ENCODE peak calls at places on chromosomes 6 and 20, in five cellular contexts. R is heart right ventricle, Q is spleen, J is pancreas, X is H9. W is an unnamed sample.

GRCh38 chr20:23245553-23246128 is 105.0 kb upstream of the NXT1 start:
- DNase-seq in Q (peak; percentile 88), R (peak; percentile 70), J (peak; percentile 39), X (peak; percentile 78), W (peak; percentile 77)

GRCh38 chr20:63896136-63896890 is 1.4 kb downstream of the DNAJC5 start:
- DNase-seq in J (peak; percentile 77), Q (peak; percentile 89), R (peak; percentile 48), X (no peak), W (peak; percentile 45)

GRCh38 chr6:113171882-113172281 is 685.3 kb upstream of the MARCKS start:
- DNase-seq in X (no peak), Q (no peak), R (no peak), J (no peak), W (no peak)

GRCh38 chr20:20003088-20003954 is 13.8 kb upstream of the NAA20 start:
- DNase-seq in Q (no peak), R (no peak), J (peak; percentile 65), X (no peak), W (peak; percentile 65)

GRCh38 chr6:52550014-52550575 is 26.8 kb downstream of the TRAM2 start:
- DNase-seq in X (no peak), J (no peak), R (no peak), Q (no peak), W (peak; percentile 86)

GRCh38 chr6:26330835-26331808 is 33.9 kb upstream of the BTN3A2 start:
- DNase-seq in Q (no peak), R (no peak), J (no peak), X (peak; percentile 66), W (peak; percentile 51)

GRCh38 chr20:45497971-45498494 is 17.4 kb downstream of the SPINT3 start:
- DNase-seq in Q (no peak), X (no peak), J (no peak), R (no peak), W (no peak)

GRCh38 chr20:43583982-43584432 is 6.7 kb upstream of the IFT52 start:
- DNase-seq in J (peak; percentile 85), R (peak; percentile 64), Q (peak; percentile 75), X (no peak), W (no peak)

GRCh38 chr6:44045672-44046015 is 81.6 kb downstream of the MRPL14 start:
- DNase-seq in Q (no peak), J (no peak), X (no peak), R (peak; percentile 63), W (no peak)

GRCh38 chr6:37614059-37614940 is 83.4 kb downstream of the MDGA1 start:
- DNase-seq in Q (no peak), J (no peak), X (no peak), R (no peak), W (no peak)

GRCh38 chr6:76532647-76533046 is 460.2 kb upstream of the IMPG1 start:
- DNase-seq in X (no peak), Q (no peak), J (no peak), R (no peak), W (no peak)

GRCh38 chr6:16595514-16595913 is 165.7 kb downstream of the ATXN1 start:
- DNase-seq in R (no peak), Q (no peak), X (no peak), J (no peak), W (no peak)

GRCh38 chr6:139262519-139263300 is 29.1 kb downstream of the TXLNB start:
- DNase-seq in J (no peak), Q (no peak), R (no peak), X (no peak), W (no peak)

GRCh38 chr20:59222239-59222981 is 58.8 kb downstream of the ZNF831 start:
- DNase-seq in J (peak; percentile 66), R (peak; percentile 87), Q (peak; percentile 95), X (peak; percentile 84), W (peak; percentile 74)

GRCh38 chr20:35446356-35447078 is 8.5 kb upstream of the GDF5 start:
- DNase-seq in Q (no peak), R (no peak), X (no peak), J (no peak), W (peak; percentile 10)

GRCh38 chr6:27651371-27651732 is 178.4 kb upstream of the ZNF184 start:
- DNase-seq in R (no peak), J (no peak), X (peak; percentile 68), Q (no peak), W (no peak)

GRCh38 chr20:6828794-6829423 is 61.4 kb downstream of the BMP2 start:
- DNase-seq in X (peak; percentile 46), Q (no peak), J (peak; percentile 46), R (peak; percentile 15), W (peak; percentile 85)

GRCh38 chr6:38739532-38739931 is 24.4 kb downstream of the DNAH8 start:
- DNase-seq in R (no peak), J (no peak), Q (no peak), X (no peak), W (peak; percentile 15)

GRCh38 chr6:120908767-120909166 is 425.5 kb downstream of the TBC1D32 start:
- DNase-seq in X (no peak), Q (no peak), J (no peak), R (no peak), W (no peak)

GRCh38 chr6:139895205-139895793 is 520.9 kb upstream of the CITED2 start:
- DNase-seq in J (no peak), R (no peak), Q (no peak), X (no peak), W (no peak)

GRCh38 chr20:10474606-10475184 is 39.6 kb downstream of the SLX4IP start:
- DNase-seq in R (peak; percentile 35), X (no peak), J (no peak), Q (peak; percentile 83), W (no peak)

GRCh38 chr6:118739976-118740771 is 88.8 kb upstream of the CEP85L start:
- DNase-seq in X (no peak), J (no peak), R (no peak), Q (no peak), W (peak; percentile 56)

GRCh38 chr6:24537771-24538385 is 43.1 kb downstream of the ALDH5A1 start:
- DNase-seq in Q (no peak), X (no peak), J (no peak), R (no peak), W (no peak)

GRCh38 chr6:137277971-137278602 is 58.9 kb upstream of the IFNGR1 start:
- DNase-seq in R (no peak), J (no peak), X (peak; percentile 58), Q (no peak), W (peak; percentile 40)

GRCh38 chr6:166679566-166679965 is 52.5 kb upstream of the RPS6KA2 start:
- DNase-seq in Q (no peak), X (no peak), J (no peak), R (no peak), W (no peak)

GRCh38 chr6:150029749-150030148 is 4.4 kb upstream of the RAET1L start:
- DNase-seq in J (no peak), R (no peak), X (no peak), Q (no peak), W (no peak)

GRCh38 chr6:57305754-57306153 is 11.7 kb upstream of the PRIM2 start:
- DNase-seq in R (no peak), Q (no peak), X (no peak), J (no peak), W (no peak)

GRCh38 chr20:24991897-24992419 is 593 bp downstream of the APMAP start:
- DNase-seq in Q (peak; percentile 92), X (no peak), R (peak; percentile 39), J (no peak), W (no peak)

GRCh38 chr6:21034345-21034744 is 500.1 kb downstream of the CDKAL1 start:
- DNase-seq in X (no peak), Q (no peak), R (no peak), J (no peak), W (no peak)

GRCh38 chr20:11924923-11925322 is 7.2 kb downstream of the BTBD3 start:
- DNase-seq in Q (no peak), J (no peak), R (no peak), X (no peak), W (no peak)

GRCh38 chr20:18428490-18429173 is 38.2 kb downstream of the DZANK1 start:
- DNase-seq in R (peak; percentile 23), J (peak; percentile 20), Q (no peak), X (no peak), W (peak; percentile 73)

GRCh38 chr6:100568255-100568654 is 103.5 kb upstream of the SIM1 start:
- DNase-seq in J (no peak), X (no peak), R (no peak), Q (no peak), W (no peak)

GRCh38 chr20:6623989-6624388 is 143.5 kb upstream of the BMP2 start:
- DNase-seq in Q (no peak), R (no peak), J (no peak), X (peak; percentile 33), W (peak; percentile 47)

GRCh38 chr20:10236540-10237533 is 18.2 kb downstream of the SNAP25 start:
- DNase-seq in X (no peak), J (no peak), R (no peak), Q (no peak), W (no peak)

GRCh38 chr20:50565874-50566273 is 55.7 kb downstream of the PTPN1 start:
- DNase-seq in X (no peak), R (no peak), J (no peak), Q (no peak), W (no peak)

GRCh38 chr20:41142241-41142640 is 4.9 kb downstream of the PLCG1 start:
- DNase-seq in Q (no peak), R (no peak), J (no peak), X (no peak), W (no peak)
- H3K4me1 ChIP-seq in Q (peaks cover 97% of the 10 kb centered on the region), R (peaks cover 86% of the 10 kb centered on the region), J (peaks cover 3% of the 10 kb centered on the region), X (peaks cover 16% of the 10 kb centered on the region), W (peaks cover 73% of the 10 kb centered on the region)

GRCh38 chr6:87237804-87238203 is 82.4 kb downstream of the ZNF292 start:
- DNase-seq in R (no peak), J (no peak), X (no peak), Q (no peak), W (peak; percentile 30)
- H3K4me1 ChIP-seq in R (no peaks in the 10 kb centered on the region), J (no peaks in the 10 kb centered on the region), X (no peaks in the 10 kb centered on the region), Q (no peaks in the 10 kb centered on the region), W (no peaks in the 10 kb centered on the region)

GRCh38 chr6:35015476-35015875 is 125.7 kb downstream of the TCP11 start:
- DNase-seq in J (no peak), R (no peak), X (no peak), Q (no peak), W (no peak)

GRCh38 chr6:35014786-35015185 is 125.7 kb downstream of the ANKS1A start:
- DNase-seq in X (no peak), Q (no peak), R (no peak), J (no peak), W (peak; percentile 24)

GRCh38 chr6:35017461-35018183 is 123.5 kb downstream of the TCP11 start:
- DNase-seq in X (no peak), Q (no peak), R (peak; percentile 64), J (no peak), W (peak; percentile 69)

GRCh38 chr6:35016417-35017221 is 124.5 kb downstream of the TCP11 start:
- DNase-seq in J (no peak), R (peak; percentile 37), Q (no peak), X (no peak), W (peak; percentile 92)

GRCh38 chr6:35015996-35016395 is 125.1 kb downstream of the TCP11 start:
- DNase-seq in J (no peak), R (no peak), X (no peak), Q (no peak), W (no peak)
- H3K4me1 ChIP-seq in J (no peaks in the 10 kb centered on the region), R (peaks cover 89% of the 10 kb centered on the region), X (peaks cover 11% of the 10 kb centered on the region), Q (peaks cover 57% of the 10 kb centered on the region), W (peaks cover 66% of the 10 kb centered on the region)

DNA sequence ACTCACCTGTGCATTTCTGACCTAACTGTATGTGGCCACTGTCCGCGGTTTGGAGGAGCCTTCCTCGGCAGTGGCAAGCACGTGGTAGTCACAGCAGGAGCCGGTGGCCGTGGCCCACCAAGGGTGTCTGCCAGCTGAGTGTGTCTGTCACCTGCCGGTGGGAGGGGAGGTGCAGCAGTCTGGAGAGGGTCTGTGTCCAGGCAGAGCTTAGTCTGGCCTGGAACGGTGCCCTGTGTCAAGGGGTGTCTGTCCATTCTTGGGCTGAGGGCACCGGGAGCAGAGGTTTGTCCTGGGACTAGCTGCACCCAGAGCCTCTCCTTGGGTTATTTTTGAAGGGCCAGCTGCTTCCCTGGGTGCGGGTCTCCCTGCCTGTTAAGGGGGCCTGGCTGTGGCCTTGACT is 5.0 kb downstream of the RBM38 start:
- DNase-seq in J (no peak), R (no peak), Q (peak; percentile 80), X (no peak), W (no peak)
- H3K4me1 ChIP-seq in J (peaks cover 7% of the 10 kb centered on the region), R (peaks cover 92% of the 10 kb centered on the region), Q (peaks cover 93% of the 10 kb centered on the region), X (no peaks in the 10 kb centered on the region), W (peaks cover 14% of the 10 kb centered on the region)

W was measured in endothelial cell of umbilical vein.